ENCODE peak calls at places on chromosomes 12 and 14, in six cellular contexts. One of them, this sample, is unnamed.

GRCh38 chr14:68922886-68923285 is 56.2 kb downstream of the ACTN1 start:
- DNase-seq in IMR-90: no peak
- DNase-seq in activated CD4-positive, alpha-beta T cell treated with anti-CD3 and anti-CD28 coated beads, Interleukin-2, amount 50 U/mL, for 1 hour: no peak
- DNase-seq in foreskin fibroblast: no peak
- DNase-seq in kidney glomerular epithelial cell: no peak
- DNase-seq in iPS-NIHi11: no peak
- DNase-seq in this sample: no peak

GRCh38 chr12:83656004-83656403 is 969.3 kb downstream of the TMTC2 start:
- DNase-seq in iPS-NIHi11: no peak
- DNase-seq in kidney glomerular epithelial cell: no peak
- DNase-seq in IMR-90: no peak
- DNase-seq in foreskin fibroblast: no peak
- DNase-seq in activated CD4-positive, alpha-beta T cell treated with anti-CD3 and anti-CD28 coated beads, Interleukin-2, amount 50 U/mL, for 1 hour: no peak
- DNase-seq in this sample: no peak

GRCh38 chr14:100904307-100905019 is 941 bp upstream of the RTL1 start:
- DNase-seq in iPS-NIHi11: peak; percentile 64
- DNase-seq in foreskin fibroblast: no peak
- DNase-seq in activated CD4-positive, alpha-beta T cell treated with anti-CD3 and anti-CD28 coated beads, Interleukin-2, amount 50 U/mL, for 1 hour: no peak
- DNase-seq in kidney glomerular epithelial cell: no peak
- DNase-seq in IMR-90: no peak
- DNase-seq in this sample: no peak

GRCh38 chr14:77457115-77457521 is 283 bp downstream of the VIPAS39 start:
- DNase-seq in iPS-NIHi11: no peak
- DNase-seq in IMR-90: peak; percentile 40
- DNase-seq in foreskin fibroblast: no peak
- DNase-seq in activated CD4-positive, alpha-beta T cell treated with anti-CD3 and anti-CD28 coated beads, Interleukin-2, amount 50 U/mL, for 1 hour: no peak
- DNase-seq in kidney glomerular epithelial cell: no peak
- DNase-seq in this sample: no peak

GRCh38 chr12:72264548-72265175 is 7.5 kb upstream of the TRHDE start:
- DNase-seq in activated CD4-positive, alpha-beta T cell treated with anti-CD3 and anti-CD28 coated beads, Interleukin-2, amount 50 U/mL, for 1 hour: no peak
- DNase-seq in kidney glomerular epithelial cell: peak; percentile 37
- DNase-seq in iPS-NIHi11: peak; percentile 8
- DNase-seq in IMR-90: peak; percentile 48
- DNase-seq in foreskin fibroblast: no peak
- DNase-seq in this sample: peak; percentile 36

GRCh38 chr12:1644113-1644512 is 15.1 kb downstream of the WNT5B start:
- DNase-seq in kidney glomerular epithelial cell: no peak
- DNase-seq in iPS-NIHi11: no peak
- DNase-seq in foreskin fibroblast: no peak
- DNase-seq in IMR-90: no peak
- DNase-seq in activated CD4-positive, alpha-beta T cell treated with anti-CD3 and anti-CD28 coated beads, Interleukin-2, amount 50 U/mL, for 1 hour: no peak
- DNase-seq in this sample: no peak

GRCh38 chr12:58529897-58530296 is 390.4 kb downstream of the LRIG3 start:
- DNase-seq in activated CD4-positive, alpha-beta T cell treated with anti-CD3 and anti-CD28 coated beads, Interleukin-2, amount 50 U/mL, for 1 hour: no peak
- DNase-seq in iPS-NIHi11: peak; percentile 6
- DNase-seq in IMR-90: peak; percentile 97
- DNase-seq in kidney glomerular epithelial cell: peak; percentile 86
- DNase-seq in foreskin fibroblast: peak; percentile 91
- DNase-seq in this sample: peak; percentile 68

GRCh38 chr12:24695657-24696329 is 253.1 kb downstream of the BCAT1 start:
- DNase-seq in foreskin fibroblast: no peak
- DNase-seq in kidney glomerular epithelial cell: no peak
- DNase-seq in IMR-90: peak; percentile 44
- DNase-seq in iPS-NIHi11: no peak
- DNase-seq in activated CD4-positive, alpha-beta T cell treated with anti-CD3 and anti-CD28 coated beads, Interleukin-2, amount 50 U/mL, for 1 hour: no peak
- DNase-seq in this sample: no peak

GRCh38 chr14:76844223-76844622 is 18.0 kb downstream of the LRRC74A start:
- DNase-seq in IMR-90: peak; percentile 29
- DNase-seq in foreskin fibroblast: no peak
- DNase-seq in iPS-NIHi11: no peak
- DNase-seq in kidney glomerular epithelial cell: no peak
- DNase-seq in activated CD4-positive, alpha-beta T cell treated with anti-CD3 and anti-CD28 coated beads, Interleukin-2, amount 50 U/mL, for 1 hour: peak; percentile 51
- DNase-seq in this sample: peak; percentile 57

GRCh38 chr12:9867531-9867930 is 1.6 kb downstream of the CLEC2B start:
- DNase-seq in activated CD4-positive, alpha-beta T cell treated with anti-CD3 and anti-CD28 coated beads, Interleukin-2, amount 50 U/mL, for 1 hour: no peak
- DNase-seq in IMR-90: no peak
- DNase-seq in kidney glomerular epithelial cell: no peak
- DNase-seq in foreskin fibroblast: no peak
- DNase-seq in iPS-NIHi11: no peak
- DNase-seq in this sample: no peak

GRCh38 chr14:64845878-64846277 is 33.8 kb downstream of the SPTB start:
- DNase-seq in iPS-NIHi11: no peak
- DNase-seq in activated CD4-positive, alpha-beta T cell treated with anti-CD3 and anti-CD28 coated beads, Interleukin-2, amount 50 U/mL, for 1 hour: no peak
- DNase-seq in kidney glomerular epithelial cell: peak; percentile 89
- DNase-seq in IMR-90: peak; percentile 64
- DNase-seq in foreskin fibroblast: peak; percentile 15
- DNase-seq in this sample: no peak

GRCh38 chr12:1050059-1050707 is 59.2 kb downstream of the ERC1 start:
- DNase-seq in kidney glomerular epithelial cell: no peak
- DNase-seq in IMR-90: no peak
- DNase-seq in activated CD4-positive, alpha-beta T cell treated with anti-CD3 and anti-CD28 coated beads, Interleukin-2, amount 50 U/mL, for 1 hour: no peak
- DNase-seq in foreskin fibroblast: no peak
- DNase-seq in iPS-NIHi11: no peak
- DNase-seq in this sample: no peak

GRCh38 chr12:122064780-122065588 is 13.6 kb upstream of the MLXIP start:
- DNase-seq in foreskin fibroblast: peak; percentile 98
- DNase-seq in activated CD4-positive, alpha-beta T cell treated with anti-CD3 and anti-CD28 coated beads, Interleukin-2, amount 50 U/mL, for 1 hour: no peak
- DNase-seq in kidney glomerular epithelial cell: peak; percentile 92
- DNase-seq in IMR-90: peak; percentile 86
- DNase-seq in iPS-NIHi11: peak; percentile 52
- DNase-seq in this sample: peak; percentile 56

GRCh38 chr12:1531654-1532366 is 62.6 kb downstream of the FBXL14 start:
- DNase-seq in iPS-NIHi11: no peak
- DNase-seq in IMR-90: no peak
- DNase-seq in foreskin fibroblast: no peak
- DNase-seq in activated CD4-positive, alpha-beta T cell treated with anti-CD3 and anti-CD28 coated beads, Interleukin-2, amount 50 U/mL, for 1 hour: no peak
- DNase-seq in kidney glomerular epithelial cell: no peak
- DNase-seq in this sample: no peak

GRCh38 chr14:49970474-49971147 is 77.7 kb downstream of the ARF6 start:
- DNase-seq in activated CD4-positive, alpha-beta T cell treated with anti-CD3 and anti-CD28 coated beads, Interleukin-2, amount 50 U/mL, for 1 hour: no peak
- DNase-seq in iPS-NIHi11: no peak
- DNase-seq in foreskin fibroblast: peak; percentile 56
- DNase-seq in IMR-90: peak; percentile 49
- DNase-seq in kidney glomerular epithelial cell: no peak
- DNase-seq in this sample: peak; percentile 55

GRCh38 chr12:90999946-91000345 is 4.8 kb downstream of the EPYC start:
- DNase-seq in foreskin fibroblast: no peak
- DNase-seq in kidney glomerular epithelial cell: no peak
- DNase-seq in iPS-NIHi11: no peak
- DNase-seq in activated CD4-positive, alpha-beta T cell treated with anti-CD3 and anti-CD28 coated beads, Interleukin-2, amount 50 U/mL, for 1 hour: no peak
- DNase-seq in IMR-90: peak; percentile 48
- DNase-seq in this sample: no peak

GRCh38 chr14:20848955-20849570 is 42.1 kb upstream of the RNASE3 start:
- DNase-seq in foreskin fibroblast: no peak
- DNase-seq in kidney glomerular epithelial cell: peak; percentile 24
- DNase-seq in iPS-NIHi11: peak; percentile 46
- DNase-seq in activated CD4-positive, alpha-beta T cell treated with anti-CD3 and anti-CD28 coated beads, Interleukin-2, amount 50 U/mL, for 1 hour: no peak
- DNase-seq in IMR-90: no peak
- DNase-seq in this sample: no peak

GRCh38 chr12:104384141-104384880 is 72.4 kb upstream of the CHST11 start:
- DNase-seq in foreskin fibroblast: no peak
- DNase-seq in IMR-90: no peak
- DNase-seq in iPS-NIHi11: no peak
- DNase-seq in kidney glomerular epithelial cell: no peak
- DNase-seq in activated CD4-positive, alpha-beta T cell treated with anti-CD3 and anti-CD28 coated beads, Interleukin-2, amount 50 U/mL, for 1 hour: no peak
- DNase-seq in this sample: no peak

GRCh38 chr14:67410313-67410712 is 1.7 kb downstream of the PLEK2 start:
- DNase-seq in kidney glomerular epithelial cell: no peak
- DNase-seq in activated CD4-positive, alpha-beta T cell treated with anti-CD3 and anti-CD28 coated beads, Interleukin-2, amount 50 U/mL, for 1 hour: no peak
- DNase-seq in iPS-NIHi11: no peak
- DNase-seq in foreskin fibroblast: no peak
- DNase-seq in IMR-90: no peak
- DNase-seq in this sample: no peak

GRCh38 chr12:122356192-122356635 is 66.3 kb downstream of the CLIP1 start:
- DNase-seq in kidney glomerular epithelial cell: peak; percentile 55
- DNase-seq in IMR-90: peak; percentile 78
- DNase-seq in foreskin fibroblast: peak; percentile 58
- DNase-seq in iPS-NIHi11: peak; percentile 57
- DNase-seq in activated CD4-positive, alpha-beta T cell treated with anti-CD3 and anti-CD28 coated beads, Interleukin-2, amount 50 U/mL, for 1 hour: peak; percentile 46
- DNase-seq in this sample: peak; percentile 69

GRCh38 chr14:76811561-76811960 is 1.1 kb downstream of the ANGEL1 start:
- DNase-seq in IMR-90: peak; percentile 52
- DNase-seq in foreskin fibroblast: no peak
- DNase-seq in iPS-NIHi11: no peak
- DNase-seq in kidney glomerular epithelial cell: peak; percentile 33
- DNase-seq in activated CD4-positive, alpha-beta T cell treated with anti-CD3 and anti-CD28 coated beads, Interleukin-2, amount 50 U/mL, for 1 hour: no peak
- DNase-seq in this sample: peak; percentile 13